ENCODE peak calls at places on chromosomes 6 and 20, in four cellular contexts. B is caudate nucleus, E is OCI-M1, F is H54. O is an unnamed sample.

GRCh38 chr6:112357801-112358200 is 10.7 kb downstream of the RFPL4B start:
- DNase-seq in E (no peak), F (peak; percentile 15), B (no peak), O (no peak)

GRCh38 chr20:34516874-34517542 is 786 bp downstream of the DYNLRB1 start:
- DNase-seq in E (peak; percentile 76), B (no peak), F (no peak), O (no peak)

GRCh38 chr6:108559884-108560462 is 744 bp upstream of the FOXO3 start:
- DNase-seq in B (peak; percentile 52), E (peak; percentile 84), F (no peak), O (peak; percentile 93)

GRCh38 chr20:31515775-31516107 is 1.5 kb downstream of the HM13 start:
- DNase-seq in E (no peak), B (no peak), F (no peak), O (no peak)

GRCh38 chr20:63542696-63543095 is 4.9 kb downstream of the SRMS start:
- DNase-seq in E (no peak), F (no peak), B (no peak), O (no peak)

GRCh38 chr6:162313922-162314660 is 413.5 kb downstream of the PRKN start:
- DNase-seq in E (no peak), F (no peak), B (no peak), O (no peak)

GRCh38 chr6:138598562-138599173 is 99.4 kb upstream of the NHSL1 start:
- DNase-seq in F (no peak), E (no peak), B (no peak), O (no peak)

GRCh38 chr6:107977283-107977682 is 19.3 kb upstream of the SEC63 start:
- DNase-seq in E (peak; percentile 79), F (no peak), B (no peak), O (no peak)

GRCh38 chr20:24684421-24684871 is 215.0 kb downstream of the SYNDIG1 start:
- DNase-seq in B (no peak), E (no peak), F (no peak), O (peak; percentile 37)

GRCh38 chr6:31356216-31356945 is 598 bp downstream of the HLA-B start:
- DNase-seq in F (no peak), B (no peak), E (peak; percentile 78), O (peak; percentile 86)